ENCODE peak calls at places on chromosomes 3 and 15, in eight cellular contexts. P, H, D, B, V, G, T and C are unnamed samples.

GRCh38 chr3:154224366-154224765 is 99.9 kb downstream of the DHX36 start:
- DNase-seq in B (no peak), V (no peak), P (no peak), G (no peak), H (no peak), D (no peak), T (no peak), C (no peak)

GRCh38 chr3:41117398-41117870 is 81.9 kb upstream of the CTNNB1 start:
- DNase-seq in P (peak; percentile 86), D (no peak), B (peak; percentile 81), T (peak; percentile 93), G (peak; percentile 83), H (peak; percentile 96), V (peak; percentile 98), C (peak; percentile 40)

GRCh38 chr3:94226058-94226457 is 163.2 kb downstream of the NSUN3 start:
- DNase-seq in B (no peak), T (no peak), G (no peak), V (peak; percentile 82), P (no peak), H (peak; percentile 30), D (no peak), C (no peak)

GRCh38 chr3:167657684-167658225 is 4.0 kb upstream of the WDR49 start:
- DNase-seq in T (no peak), P (no peak), G (no peak), H (no peak), V (no peak), D (no peak), B (no peak), C (no peak)

GRCh38 chr3:156148946-156149348 is 28.6 kb downstream of the KCNAB1 start:
- DNase-seq in G (no peak), D (no peak), T (no peak), V (no peak), H (peak; percentile 73), B (peak; percentile 22), P (no peak), C (no peak)

GRCh38 chr3:15009156-15009555 is 56.0 kb downstream of the MRPS25 start:
- DNase-seq in V (no peak), D (no peak), P (no peak), G (no peak), H (no peak), T (no peak), B (no peak), C (no peak)

GRCh38 chr3:114892117-114892870 is 254.8 kb downstream of the ZBTB20 start:
- DNase-seq in P (no peak), H (no peak), T (no peak), D (peak; percentile 40), B (no peak), V (no peak), G (no peak), C (peak; percentile 71)

GRCh38 chr3:171160326-171160725 is 133.8 kb upstream of the SLC2A2 start:
- DNase-seq in V (no peak), P (no peak), D (no peak), T (no peak), H (no peak), G (no peak), B (no peak), C (no peak)

GRCh38 chr3:97901327-97902295 is 70.6 kb downstream of the RIOX2 start:
- DNase-seq in B (no peak), D (no peak), H (peak; percentile 29), P (no peak), T (peak; percentile 41), V (no peak), G (no peak), C (no peak)

GRCh38 chr3:3119393-3119851 is 7.3 kb upstream of the TRNT1 start:
- DNase-seq in T (no peak), H (no peak), P (no peak), D (peak; percentile 7), V (no peak), G (no peak), B (no peak), C (no peak)

GRCh38 chr3:4493008-4493930 is at the start of gene ITPR1:
- DNase-seq in P (peak; percentile 93), G (peak; percentile 99), V (peak; percentile 97), H (peak; percentile 100), T (peak; percentile 98), B (peak; percentile 100), D (peak; percentile 96), C (peak; percentile 99)

GRCh38 chr3:4495294-4496110 is 2.4 kb downstream of the ITPR1 start:
- DNase-seq in B (no peak), D (no peak), T (no peak), P (no peak), V (no peak), G (no peak), H (peak; percentile 54), C (no peak)

GRCh38 chr3:4497005-4497692 is 4.0 kb downstream of the ITPR1 start:
- DNase-seq in P (no peak), T (no peak), H (no peak), V (no peak), D (no peak), B (no peak), G (no peak), C (no peak)

GRCh38 chr3:4493931-4494806 is 1.0 kb downstream of the ITPR1 start:
- DNase-seq in V (no peak), D (no peak), G (no peak), H (peak; percentile 51), B (peak; percentile 52), P (no peak), T (peak; percentile 30), C (peak; percentile 20)

GRCh38 chr3:4494807-4495200 is 1.7 kb downstream of the ITPR1 start:
- DNase-seq in G (no peak), H (no peak), D (no peak), T (no peak), P (no peak), B (no peak), V (no peak), C (no peak)
- H3K4me3 ChIP-seq in G (peak overlapping the region; percentile 84), H (peak overlapping the region; percentile 98), D (peak overlapping the region; percentile 81), T (peak overlapping the region; percentile 61), P (no peak overlapping the region), B (no peak overlapping the region), V (no peak overlapping the region), C (no peak overlapping the region)

GRCh38 chr15:67082007-67082536 is 16.7 kb downstream of the SMAD3 start:
- DNase-seq in H (no peak), V (no peak), T (peak; percentile 81), D (no peak), P (no peak), B (no peak), G (peak; percentile 69), C (peak; percentile 83)
- H3K4me3 ChIP-seq in H (no peak overlapping the region), V (no peak overlapping the region), T (no peak overlapping the region), D (no peak overlapping the region), P (no peak overlapping the region), B (no peak overlapping the region), G (peak overlapping the region; percentile 26), C (no peak overlapping the region)

DNA sequence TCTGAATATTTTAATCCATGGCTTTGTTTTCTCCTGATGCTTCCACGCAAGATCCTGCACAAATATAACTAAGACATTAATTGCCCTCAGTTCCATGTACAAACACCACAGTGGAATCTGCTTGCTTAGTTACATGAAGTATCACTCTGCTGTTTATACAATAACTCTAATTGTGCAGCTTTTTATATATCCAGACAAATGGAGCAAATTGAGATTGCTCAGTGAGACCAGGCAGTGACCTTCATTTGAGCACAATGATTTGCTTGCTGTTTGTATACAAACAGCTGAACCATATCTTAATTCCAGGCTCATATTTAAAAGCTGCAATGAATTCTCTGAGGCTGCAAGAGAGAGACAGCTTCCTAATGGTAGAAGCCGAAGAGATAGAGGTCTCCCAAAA is 243.7 kb downstream of the CADPS start:
- DNase-seq in H (no peak), D (no peak), P (no peak), T (no peak), V (no peak), B (no peak), G (no peak), C (no peak)
- H3K4me3 ChIP-seq in H (no peak overlapping the region), D (no peak overlapping the region), P (no peak overlapping the region), T (no peak overlapping the region), V (no peak overlapping the region), B (no peak overlapping the region), G (no peak overlapping the region), C (no peak overlapping the region)

GRCh38 chr3:49131040-49131439 is 1.8 kb downstream of the LAMB2 start:
- DNase-seq in H (no peak), P (no peak), D (no peak), T (no peak), B (no peak), V (no peak), G (no peak), C (no peak)
- H3K4me3 ChIP-seq in H (no peak overlapping the region), P (no peak overlapping the region), D (no peak overlapping the region), T (no peak overlapping the region), B (no peak overlapping the region), V (no peak overlapping the region), G (no peak overlapping the region), C (no peak overlapping the region)